ENCODE peak calls at places on chromosomes 11 and 22, in four cellular contexts. Y, R, D and E are unnamed samples.

GRCh38 chr11:70343631-70344030 is 54.7 kb upstream of the CTTN start:
- DNase-seq in D (no peak), Y (no peak), R (no peak), E (no peak)

GRCh38 chr11:62931501-62932278 is 10.5 kb upstream of the CHRM1 start:
- DNase-seq in D (no peak), Y (no peak), R (no peak), E (peak)

GRCh38 chr11:45880772-45881570 is 4.5 kb upstream of the MAPK8IP1 start:
- DNase-seq in Y (no peak), R (no peak), D (no peak), E (no peak)

GRCh38 chr11:36602143-36602542 is 4.1 kb upstream of the RAG2 start:
- DNase-seq in R (no peak), D (no peak), Y (no peak), E (no peak)

GRCh38 chr11:30855383-30856006 is 269.3 kb upstream of the MPPED2 start:
- DNase-seq in Y (no peak), R (peak), D (peak), E (no peak)

GRCh38 chr11:68684385-68685356 is at the start of gene GAL:
- DNase-seq in Y (no peak), R (no peak), D (peak), E (no peak)

GRCh38 chr11:129184581-129184980 is 7.5 kb downstream of the ARHGAP32 start:
- DNase-seq in Y (no peak), D (no peak), R (no peak), E (no peak)

GRCh38 chr11:133827556-133827955 is 17.8 kb downstream of the SPATA19 start:
- DNase-seq in R (no peak), Y (no peak), D (no peak), E (no peak)

GRCh38 chr11:124745270-124745834 is 5.6 kb downstream of the NRGN start:
- DNase-seq in R (no peak), Y (no peak), D (no peak), E (no peak)

GRCh38 chr11:19933801-19934488 is 221.3 kb downstream of the NAV2 start:
- DNase-seq in R (no peak), D (no peak), Y (no peak), E (no peak)

GRCh38 chr11:39374963-39375698 is 2084.3 kb downstream of the LRRC4C start:
- DNase-seq in R (peak), Y (peak), D (peak), E (peak)

GRCh38 chr11:75389276-75389605 is 10.1 kb upstream of the RPS3 start:
- DNase-seq in Y (no peak), R (no peak), D (no peak), E (no peak)

GRCh38 chr11:107275632-107276031 is 182.0 kb downstream of the CWF19L2 start:
- DNase-seq in R (peak), D (no peak), Y (no peak), E (no peak)

GRCh38 chr11:115425243-115425642 is 79.0 kb downstream of the CADM1 start:
- DNase-seq in R (no peak), D (no peak), Y (no peak), E (no peak)

GRCh38 chr22:44261861-44262595 is 50.7 kb downstream of the SHISAL1 start:
- DNase-seq in Y (no peak), D (no peak), R (no peak), E (no peak)

GRCh38 chr11:74870485-74870884 is 78.4 kb downstream of the XRRA1 start:
- DNase-seq in D (no peak), R (peak), Y (no peak), E (peak)

GRCh38 chr11:48210052-48210451 is 6.6 kb upstream of the OR4B1 start:
- DNase-seq in D (no peak), Y (no peak), R (peak), E (no peak)
- TF ChIP-seq CTCF in D (no peak), Y (no peak), R (peak), E (no peak)

DNA sequence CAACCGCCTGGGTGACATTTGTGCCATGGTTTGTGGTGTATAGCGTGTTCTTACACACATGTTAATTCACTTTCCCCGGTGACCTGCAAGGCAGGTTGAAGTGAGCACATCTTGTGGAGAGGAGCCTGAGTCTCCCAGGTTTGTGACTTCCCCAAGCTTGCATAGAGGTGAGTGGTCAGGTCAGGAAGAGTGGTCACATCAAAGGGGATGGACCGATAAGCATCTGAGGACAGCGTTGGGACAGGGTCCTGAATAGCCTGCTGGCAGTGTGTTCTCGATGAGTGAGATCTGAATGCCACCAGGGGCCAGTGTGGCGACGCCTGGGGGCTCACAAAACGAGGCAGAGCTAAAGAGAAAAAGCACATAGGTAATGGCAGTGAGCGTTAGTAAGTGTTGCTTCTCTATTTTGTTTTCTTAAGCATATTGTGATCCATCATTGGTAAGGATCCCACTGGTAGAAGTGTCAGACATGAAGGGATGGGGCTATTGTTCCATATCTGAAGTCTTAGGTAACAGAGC is 154.6 kb downstream of the GRIK4 start:
- DNase-seq in D (no peak), Y (no peak), R (no peak), E (no peak)
- TF ChIP-seq CTCF in D (no peak), Y (no peak), R (no peak), E (no peak)

GRCh38 chr11:93784935-93785360 is 866 bp downstream of the MED17 start:
- DNase-seq in R (no peak), D (peak), Y (peak), E (no peak)
- TF ChIP-seq CTCF in R (no peak), D (no peak), Y (no peak), E (no peak)

GRCh38 chr11:82225930-82226329 is 507.7 kb downstream of the FAM181B start:
- DNase-seq in Y (no peak), R (no peak), D (no peak), E (no peak)
- TF ChIP-seq CTCF in Y (no peak), R (no peak), D (no peak), E (no peak)

GRCh38 chr11:61429691-61430582 is at the start of the genes CPSF7 and SDHAF2:
- DNase-seq in Y (peak), R (peak), D (peak), E (peak)
- TF ChIP-seq CTCF in Y (no peak), R (no peak), D (no peak), E (no peak)

GRCh38 chr11:28142724-28143123 is 34.5 kb downstream of the METTL15 start:
- DNase-seq in R (no peak), Y (no peak), D (no peak), E (no peak)
- TF ChIP-seq CTCF in R (no peak), Y (no peak), D (no peak), E (no peak)

GRCh38 chr22:20777420-20778177 is 3.7 kb downstream of the SERPIND1 start:
- DNase-seq in D (peak), R (peak), Y (no peak), E (peak)
- TF ChIP-seq CTCF in D (no peak), R (no peak), Y (no peak), E (peak)